ENCODE peak calls at places on chromosomes 2 and 18, in six cellular contexts. One of them, this sample, is unnamed.

GRCh38 chr2:43225788-43226557 is 433 bp downstream of the ZFP36L2 start:
- DNase-seq in left ventricle myocardium inferior: peak; percentile 75
- DNase-seq in aorta: peak; percentile 85
- DNase-seq in A549: peak; percentile 84
- DNase-seq in mesendoderm: peak; percentile 82
- DNase-seq in CD8-positive, alpha-beta T cell: peak; percentile 47
- DNase-seq in this sample: no peak

GRCh38 chr2:145186303-145186702 is 666.4 kb upstream of the ZEB2 start:
- DNase-seq in A549: peak; percentile 18
- DNase-seq in CD8-positive, alpha-beta T cell: no peak
- DNase-seq in aorta: no peak
- DNase-seq in left ventricle myocardium inferior: no peak
- DNase-seq in mesendoderm: peak; percentile 44
- DNase-seq in this sample: peak; percentile 10

GRCh38 chr2:172489682-172490081 is 62.3 kb downstream of the ITGA6 start:
- DNase-seq in A549: no peak
- DNase-seq in mesendoderm: no peak
- DNase-seq in aorta: no peak
- DNase-seq in CD8-positive, alpha-beta T cell: no peak
- DNase-seq in left ventricle myocardium inferior: no peak
- DNase-seq in this sample: no peak

GRCh38 chr2:114807666-114808065 is 365.2 kb downstream of the DPP10 start:
- DNase-seq in CD8-positive, alpha-beta T cell: no peak
- DNase-seq in left ventricle myocardium inferior: no peak
- DNase-seq in mesendoderm: no peak
- DNase-seq in A549: no peak
- DNase-seq in aorta: no peak
- DNase-seq in this sample: no peak

GRCh38 chr18:44458777-44459176 is 221.9 kb upstream of the SETBP1 start:
- DNase-seq in CD8-positive, alpha-beta T cell: no peak
- DNase-seq in left ventricle myocardium inferior: no peak
- DNase-seq in mesendoderm: peak; percentile 3
- DNase-seq in aorta: no peak
- DNase-seq in A549: no peak
- DNase-seq in this sample: peak; percentile 49

GRCh38 chr2:2580341-2580740 is 249.3 kb upstream of the MYT1L start:
- DNase-seq in CD8-positive, alpha-beta T cell: no peak
- DNase-seq in aorta: no peak
- DNase-seq in left ventricle myocardium inferior: no peak
- DNase-seq in A549: no peak
- DNase-seq in mesendoderm: no peak
- DNase-seq in this sample: no peak

GRCh38 chr2:96408631-96409542 is 73.3 kb downstream of the NCAPH start:
- DNase-seq in A549: peak; percentile 26
- DNase-seq in CD8-positive, alpha-beta T cell: no peak
- DNase-seq in left ventricle myocardium inferior: peak; percentile 80
- DNase-seq in aorta: peak; percentile 73
- DNase-seq in mesendoderm: no peak
- DNase-seq in this sample: no peak

GRCh38 chr2:182577816-182578215 is 138.2 kb upstream of the DNAJC10 start:
- DNase-seq in left ventricle myocardium inferior: no peak
- DNase-seq in aorta: no peak
- DNase-seq in CD8-positive, alpha-beta T cell: no peak
- DNase-seq in mesendoderm: no peak
- DNase-seq in A549: no peak
- DNase-seq in this sample: no peak

GRCh38 chr2:152071077-152071476 is 27.8 kb downstream of the CACNB4 start:
- DNase-seq in mesendoderm: no peak
- DNase-seq in aorta: no peak
- DNase-seq in CD8-positive, alpha-beta T cell: no peak
- DNase-seq in A549: no peak
- DNase-seq in left ventricle myocardium inferior: no peak
- DNase-seq in this sample: no peak

GRCh38 chr2:174699993-174700766 is 64.1 kb downstream of the CHRNA1 start:
- DNase-seq in A549: peak; percentile 57
- DNase-seq in mesendoderm: peak; percentile 73
- DNase-seq in left ventricle myocardium inferior: no peak
- DNase-seq in CD8-positive, alpha-beta T cell: no peak
- DNase-seq in aorta: no peak
- DNase-seq in this sample: no peak

GRCh38 chr2:64018715-64019082 is 529 bp downstream of the VPS54 start:
- DNase-seq in aorta: peak; percentile 70
- DNase-seq in left ventricle myocardium inferior: peak; percentile 53
- DNase-seq in CD8-positive, alpha-beta T cell: no peak
- DNase-seq in A549: no peak
- DNase-seq in mesendoderm: peak; percentile 72
- DNase-seq in this sample: no peak

GRCh38 chr18:78430171-78430857 is 549.3 kb upstream of the SALL3 start:
- DNase-seq in aorta: no peak
- DNase-seq in mesendoderm: no peak
- DNase-seq in CD8-positive, alpha-beta T cell: no peak
- DNase-seq in A549: no peak
- DNase-seq in left ventricle myocardium inferior: no peak
- DNase-seq in this sample: no peak

GRCh38 chr18:23540867-23541266 is 37.6 kb downstream of the RMC1 start:
- DNase-seq in CD8-positive, alpha-beta T cell: no peak
- DNase-seq in mesendoderm: no peak
- DNase-seq in aorta: no peak
- DNase-seq in A549: no peak
- DNase-seq in left ventricle myocardium inferior: no peak
- DNase-seq in this sample: no peak

GRCh38 chr2:120384486-120385354 is 38.8 kb downstream of the INHBB start:
- DNase-seq in left ventricle myocardium inferior: no peak
- DNase-seq in aorta: no peak
- DNase-seq in A549: no peak
- DNase-seq in CD8-positive, alpha-beta T cell: no peak
- DNase-seq in mesendoderm: no peak
- DNase-seq in this sample: no peak

GRCh38 chr2:221529943-221530652 is 42.0 kb downstream of the EPHA4 start:
- DNase-seq in left ventricle myocardium inferior: no peak
- DNase-seq in CD8-positive, alpha-beta T cell: no peak
- DNase-seq in mesendoderm: no peak
- DNase-seq in aorta: no peak
- DNase-seq in A549: peak; percentile 24
- DNase-seq in this sample: peak; percentile 70

GRCh38 chr2:215378045-215378444 is 57.8 kb downstream of the FN1 start:
- DNase-seq in mesendoderm: no peak
- DNase-seq in left ventricle myocardium inferior: no peak
- DNase-seq in A549: no peak
- DNase-seq in aorta: no peak
- DNase-seq in CD8-positive, alpha-beta T cell: no peak
- DNase-seq in this sample: no peak

GRCh38 chr2:118987886-118988285 is 45.9 kb downstream of the MARCO start:
- DNase-seq in A549: no peak
- DNase-seq in aorta: no peak
- DNase-seq in CD8-positive, alpha-beta T cell: no peak
- DNase-seq in mesendoderm: no peak
- DNase-seq in left ventricle myocardium inferior: no peak
- DNase-seq in this sample: no peak

GRCh38 chr2:201070966-201071304 is 536 bp downstream of the HYCC2 start:
- DNase-seq in mesendoderm: peak; percentile 40
- DNase-seq in aorta: no peak
- DNase-seq in CD8-positive, alpha-beta T cell: no peak
- DNase-seq in A549: peak; percentile 13
- DNase-seq in left ventricle myocardium inferior: no peak
- DNase-seq in this sample: no peak

GRCh38 chr2:72037322-72037721 is 110.3 kb downstream of the CYP26B1 start:
- DNase-seq in A549: no peak
- DNase-seq in CD8-positive, alpha-beta T cell: no peak
- DNase-seq in aorta: no peak
- DNase-seq in mesendoderm: peak; percentile 46
- DNase-seq in left ventricle myocardium inferior: no peak
- DNase-seq in this sample: no peak

GRCh38 chr2:238518828-238519186 is 92.1 kb downstream of the ASB1 start:
- DNase-seq in mesendoderm: no peak
- DNase-seq in CD8-positive, alpha-beta T cell: no peak
- DNase-seq in left ventricle myocardium inferior: no peak
- DNase-seq in A549: no peak
- DNase-seq in aorta: no peak
- DNase-seq in this sample: no peak

DNA sequence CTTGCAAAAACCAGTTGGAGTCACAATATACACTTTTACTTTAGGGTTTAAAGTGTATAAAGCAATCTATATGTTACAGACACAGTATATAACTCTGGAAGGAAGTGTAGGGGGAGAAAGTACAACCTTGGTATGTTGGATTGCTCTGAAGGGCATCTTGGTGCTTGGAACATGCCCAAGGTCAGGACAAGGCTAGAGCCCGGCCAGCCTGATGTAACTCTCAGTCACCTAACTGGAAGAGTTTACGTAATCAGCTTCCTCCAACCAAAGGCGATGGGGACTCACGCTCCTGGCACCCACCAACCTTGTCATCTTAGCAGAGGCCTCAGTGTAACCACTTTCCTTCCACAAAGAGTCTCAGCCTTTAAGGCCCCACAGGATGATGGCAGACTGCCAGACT is 181.1 kb upstream of the ACAA2 start:
- DNase-seq in mesendoderm: no peak
- DNase-seq in aorta: no peak
- DNase-seq in A549: no peak
- DNase-seq in CD8-positive, alpha-beta T cell: no peak
- DNase-seq in left ventricle myocardium inferior: no peak
- DNase-seq in this sample: no peak
- H3K4me3 ChIP-seq in mesendoderm: no peak overlapping the region
- H3K4me3 ChIP-seq in aorta: no peak overlapping the region
- H3K4me3 ChIP-seq in A549: no peak overlapping the region
- H3K4me3 ChIP-seq in CD8-positive, alpha-beta T cell: no peak overlapping the region
- H3K4me3 ChIP-seq in left ventricle myocardium inferior: no peak overlapping the region
- H3K4me3 ChIP-seq in this sample: no peak overlapping the region

GRCh38 chr2:233387667-233388528 is 33.6 kb downstream of the DGKD start:
- DNase-seq in A549: peak; percentile 88
- DNase-seq in CD8-positive, alpha-beta T cell: no peak
- DNase-seq in aorta: peak; percentile 90
- DNase-seq in mesendoderm: no peak
- DNase-seq in left ventricle myocardium inferior: peak; percentile 94
- DNase-seq in this sample: peak; percentile 62
- H3K4me3 ChIP-seq in A549: peak overlapping the region; percentile 10
- H3K4me3 ChIP-seq in CD8-positive, alpha-beta T cell: no peak overlapping the region
- H3K4me3 ChIP-seq in aorta: no peak overlapping the region
- H3K4me3 ChIP-seq in mesendoderm: no peak overlapping the region
- H3K4me3 ChIP-seq in left ventricle myocardium inferior: peak overlapping the region; percentile 41
- H3K4me3 ChIP-seq in this sample: no peak overlapping the region

GRCh38 chr2:133957724-133958123 is 296.1 kb upstream of the MGAT5 start:
- DNase-seq in left ventricle myocardium inferior: no peak
- DNase-seq in mesendoderm: no peak
- DNase-seq in CD8-positive, alpha-beta T cell: no peak
- DNase-seq in aorta: no peak
- DNase-seq in A549: no peak
- DNase-seq in this sample: no peak
- H3K4me3 ChIP-seq in left ventricle myocardium inferior: no peak overlapping the region
- H3K4me3 ChIP-seq in mesendoderm: no peak overlapping the region
- H3K4me3 ChIP-seq in CD8-positive, alpha-beta T cell: no peak overlapping the region
- H3K4me3 ChIP-seq in aorta: no peak overlapping the region
- H3K4me3 ChIP-seq in A549: no peak overlapping the region
- H3K4me3 ChIP-seq in this sample: no peak overlapping the region

GRCh38 chr2:240566203-240567136 is 1.8 kb upstream of the RNPEPL1 start:
- DNase-seq in left ventricle myocardium inferior: peak; percentile 95
- DNase-seq in CD8-positive, alpha-beta T cell: peak; percentile 89
- DNase-seq in aorta: peak; percentile 97
- DNase-seq in A549: peak; percentile 91
- DNase-seq in mesendoderm: peak; percentile 71
- DNase-seq in this sample: no peak
- H3K4me3 ChIP-seq in left ventricle myocardium inferior: peak overlapping the region; percentile 85
- H3K4me3 ChIP-seq in CD8-positive, alpha-beta T cell: peak overlapping the region; percentile 71
- H3K4me3 ChIP-seq in aorta: peak overlapping the region; percentile 1
- H3K4me3 ChIP-seq in A549: peak overlapping the region; percentile 41
- H3K4me3 ChIP-seq in mesendoderm: no peak overlapping the region
- H3K4me3 ChIP-seq in this sample: peak overlapping the region; percentile 25

DNA sequence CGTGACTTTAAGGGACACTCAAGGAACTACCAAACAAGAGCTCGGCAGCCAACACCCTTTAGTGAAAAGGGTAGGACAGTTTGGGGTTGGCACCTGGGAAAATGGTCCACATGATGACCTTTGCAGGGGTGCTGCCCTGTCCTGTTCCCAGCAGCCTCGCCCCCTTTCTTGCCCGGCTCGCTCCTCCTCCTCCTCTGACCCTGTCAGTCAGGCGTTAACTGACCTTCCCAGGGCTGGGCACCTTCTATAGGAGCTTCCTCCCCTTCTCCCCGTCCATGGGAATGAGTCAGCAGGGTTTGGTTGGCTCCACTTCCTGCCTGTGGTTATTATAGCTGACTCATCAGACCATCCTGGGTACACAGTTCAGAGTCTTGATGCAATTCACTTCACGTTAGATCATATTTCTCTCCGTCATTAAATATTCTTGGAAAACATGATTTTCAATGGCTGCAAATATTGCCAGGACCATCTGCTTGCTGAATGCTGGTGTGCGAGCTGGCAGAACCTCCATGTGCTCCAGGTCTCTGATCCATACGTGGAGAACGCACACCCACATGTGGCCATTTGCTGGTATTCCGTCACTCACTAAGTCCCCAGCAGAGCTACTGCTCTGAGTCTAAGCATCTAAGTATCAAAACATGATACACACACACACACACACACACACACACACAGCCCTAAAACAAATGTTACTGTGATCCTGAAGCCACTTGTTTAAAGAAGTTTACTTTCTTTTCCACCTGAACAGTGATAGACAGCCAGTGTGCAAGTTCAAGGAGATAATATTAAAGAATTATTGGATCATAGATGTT is 185.0 kb downstream of the ANAPC1 start:
- DNase-seq in CD8-positive, alpha-beta T cell: no peak
- DNase-seq in mesendoderm: peak; percentile 85
- DNase-seq in A549: peak; percentile 97
- DNase-seq in aorta: peak; percentile 89
- DNase-seq in left ventricle myocardium inferior: peak; percentile 41
- DNase-seq in this sample: peak; percentile 90
- H3K4me3 ChIP-seq in CD8-positive, alpha-beta T cell: no peak overlapping the region
- H3K4me3 ChIP-seq in mesendoderm: no peak overlapping the region
- H3K4me3 ChIP-seq in A549: peak overlapping the region; percentile 17
- H3K4me3 ChIP-seq in aorta: no peak overlapping the region
- H3K4me3 ChIP-seq in left ventricle myocardium inferior: no peak overlapping the region
- H3K4me3 ChIP-seq in this sample: no peak overlapping the region

GRCh38 chr2:219570194-219570923 is 980 bp downstream of the OBSL1 start:
- DNase-seq in CD8-positive, alpha-beta T cell: no peak
- DNase-seq in left ventricle myocardium inferior: no peak
- DNase-seq in mesendoderm: no peak
- DNase-seq in A549: peak; percentile 40
- DNase-seq in aorta: peak; percentile 55
- DNase-seq in this sample: no peak

GRCh38 chr2:219570924-219571310 is 422 bp downstream of the OBSL1 start:
- DNase-seq in A549: no peak
- DNase-seq in mesendoderm: no peak
- DNase-seq in aorta: peak; percentile 50
- DNase-seq in CD8-positive, alpha-beta T cell: no peak
- DNase-seq in left ventricle myocardium inferior: no peak
- DNase-seq in this sample: no peak

GRCh38 chr2:219567791-219568361 is 3.5 kb downstream of the OBSL1 start:
- DNase-seq in A549: no peak
- DNase-seq in CD8-positive, alpha-beta T cell: no peak
- DNase-seq in left ventricle myocardium inferior: no peak
- DNase-seq in aorta: no peak
- DNase-seq in mesendoderm: no peak
- DNase-seq in this sample: no peak

GRCh38 chr2:219569041-219569440 is 2.3 kb downstream of the OBSL1 start:
- DNase-seq in mesendoderm: peak; percentile 65
- DNase-seq in aorta: no peak
- DNase-seq in CD8-positive, alpha-beta T cell: no peak
- DNase-seq in left ventricle myocardium inferior: no peak
- DNase-seq in A549: no peak
- DNase-seq in this sample: no peak

GRCh38 chr2:219569635-219570034 is 1.7 kb downstream of the OBSL1 start:
- DNase-seq in left ventricle myocardium inferior: no peak
- DNase-seq in A549: no peak
- DNase-seq in CD8-positive, alpha-beta T cell: no peak
- DNase-seq in mesendoderm: no peak
- DNase-seq in aorta: no peak
- DNase-seq in this sample: no peak
- H3K4me3 ChIP-seq in left ventricle myocardium inferior: peak overlapping the region; percentile 79
- H3K4me3 ChIP-seq in A549: no peak overlapping the region
- H3K4me3 ChIP-seq in CD8-positive, alpha-beta T cell: no peak overlapping the region
- H3K4me3 ChIP-seq in mesendoderm: no peak overlapping the region
- H3K4me3 ChIP-seq in aorta: no peak overlapping the region
- H3K4me3 ChIP-seq in this sample: peak overlapping the region; percentile 76

This sample was measured in BJ.